ENCODE peak calls at places on chromosome 6, in six cellular contexts. One of them, this sample, is unnamed.

GRCh38 chr6:72418495-72418894 is 203.4 kb upstream of the KCNQ5 start:
- DNase-seq in activated CD8-positive, alpha-beta T cell treated with anti-CD3 and anti-CD28 coated beads for 36 hours: no peak
- DNase-seq in Peyer's patch: no peak
- DNase-seq in psoas muscle: no peak
- DNase-seq in astrocyte of the cerebellum: no peak
- DNase-seq in glutamatergic neuron: no peak
- DNase-seq in this sample: no peak

GRCh38 chr6:8082954-8083858 is 19.0 kb upstream of the BLOC1S5 start:
- DNase-seq in glutamatergic neuron: no peak
- DNase-seq in astrocyte of the cerebellum: peak; percentile 49
- DNase-seq in Peyer's patch: no peak
- DNase-seq in psoas muscle: no peak
- DNase-seq in activated CD8-positive, alpha-beta T cell treated with anti-CD3 and anti-CD28 coated beads for 36 hours: no peak
- DNase-seq in this sample: no peak

GRCh38 chr6:53943410-53943809 is 148.6 kb downstream of the LRRC1 start:
- DNase-seq in activated CD8-positive, alpha-beta T cell treated with anti-CD3 and anti-CD28 coated beads for 36 hours: no peak
- DNase-seq in Peyer's patch: no peak
- DNase-seq in glutamatergic neuron: no peak
- DNase-seq in astrocyte of the cerebellum: no peak
- DNase-seq in psoas muscle: no peak
- DNase-seq in this sample: no peak

GRCh38 chr6:167825059-167825758 is 1.5 kb upstream of the AFDN start:
- DNase-seq in astrocyte of the cerebellum: no peak
- DNase-seq in glutamatergic neuron: peak; percentile 33
- DNase-seq in activated CD8-positive, alpha-beta T cell treated with anti-CD3 and anti-CD28 coated beads for 36 hours: no peak
- DNase-seq in Peyer's patch: no peak
- DNase-seq in psoas muscle: no peak
- DNase-seq in this sample: no peak

GRCh38 chr6:40074292-40075050 is 140.2 kb upstream of the MOCS1 start:
- DNase-seq in Peyer's patch: no peak
- DNase-seq in psoas muscle: no peak
- DNase-seq in activated CD8-positive, alpha-beta T cell treated with anti-CD3 and anti-CD28 coated beads for 36 hours: no peak
- DNase-seq in astrocyte of the cerebellum: no peak
- DNase-seq in glutamatergic neuron: no peak
- DNase-seq in this sample: no peak

GRCh38 chr6:108302371-108302770 is 7.5 kb downstream of the AFG1L start:
- DNase-seq in psoas muscle: no peak
- DNase-seq in glutamatergic neuron: no peak
- DNase-seq in activated CD8-positive, alpha-beta T cell treated with anti-CD3 and anti-CD28 coated beads for 36 hours: no peak
- DNase-seq in Peyer's patch: no peak
- DNase-seq in astrocyte of the cerebellum: no peak
- DNase-seq in this sample: no peak

GRCh38 chr6:36487698-36488097 is 44.9 kb downstream of the KCTD20 start:
- DNase-seq in astrocyte of the cerebellum: peak; percentile 68
- DNase-seq in glutamatergic neuron: no peak
- DNase-seq in Peyer's patch: no peak
- DNase-seq in activated CD8-positive, alpha-beta T cell treated with anti-CD3 and anti-CD28 coated beads for 36 hours: no peak
- DNase-seq in psoas muscle: no peak
- DNase-seq in this sample: no peak

GRCh38 chr6:6803180-6803978 is 214.9 kb downstream of the LY86 start:
- DNase-seq in psoas muscle: no peak
- DNase-seq in glutamatergic neuron: no peak
- DNase-seq in Peyer's patch: peak; percentile 86
- DNase-seq in activated CD8-positive, alpha-beta T cell treated with anti-CD3 and anti-CD28 coated beads for 36 hours: peak; percentile 63
- DNase-seq in astrocyte of the cerebellum: no peak
- DNase-seq in this sample: peak; percentile 78

GRCh38 chr6:158312672-158313397 is 570 bp downstream of the TULP4 start:
- DNase-seq in psoas muscle: no peak
- DNase-seq in glutamatergic neuron: peak; percentile 24
- DNase-seq in Peyer's patch: no peak
- DNase-seq in astrocyte of the cerebellum: no peak
- DNase-seq in activated CD8-positive, alpha-beta T cell treated with anti-CD3 and anti-CD28 coated beads for 36 hours: no peak
- DNase-seq in this sample: no peak

GRCh38 chr6:79672631-79673065 is 41.5 kb downstream of the SH3BGRL2 start:
- DNase-seq in astrocyte of the cerebellum: peak; percentile 31
- DNase-seq in Peyer's patch: no peak
- DNase-seq in psoas muscle: no peak
- DNase-seq in activated CD8-positive, alpha-beta T cell treated with anti-CD3 and anti-CD28 coated beads for 36 hours: no peak
- DNase-seq in glutamatergic neuron: no peak
- DNase-seq in this sample: peak; percentile 18

GRCh38 chr6:36073587-36073986 is 46.0 kb downstream of the MAPK14 start:
- DNase-seq in astrocyte of the cerebellum: no peak
- DNase-seq in psoas muscle: no peak
- DNase-seq in glutamatergic neuron: no peak
- DNase-seq in activated CD8-positive, alpha-beta T cell treated with anti-CD3 and anti-CD28 coated beads for 36 hours: no peak
- DNase-seq in Peyer's patch: no peak
- DNase-seq in this sample: no peak

GRCh38 chr6:117951783-117952182 is 44.7 kb downstream of the SLC35F1 start:
- DNase-seq in astrocyte of the cerebellum: peak; percentile 15
- DNase-seq in psoas muscle: no peak
- DNase-seq in Peyer's patch: no peak
- DNase-seq in glutamatergic neuron: peak; percentile 22
- DNase-seq in activated CD8-positive, alpha-beta T cell treated with anti-CD3 and anti-CD28 coated beads for 36 hours: no peak
- DNase-seq in this sample: no peak

GRCh38 chr6:32086661-32087573 is 22.2 kb downstream of the TNXB start:
- DNase-seq in glutamatergic neuron: no peak
- DNase-seq in psoas muscle: peak; percentile 63
- DNase-seq in activated CD8-positive, alpha-beta T cell treated with anti-CD3 and anti-CD28 coated beads for 36 hours: peak; percentile 65
- DNase-seq in astrocyte of the cerebellum: peak; percentile 67
- DNase-seq in Peyer's patch: no peak
- DNase-seq in this sample: peak; percentile 74

GRCh38 chr6:32089082-32089828 is 19.9 kb downstream of the TNXB start:
- DNase-seq in glutamatergic neuron: no peak
- DNase-seq in psoas muscle: no peak
- DNase-seq in activated CD8-positive, alpha-beta T cell treated with anti-CD3 and anti-CD28 coated beads for 36 hours: no peak
- DNase-seq in Peyer's patch: no peak
- DNase-seq in astrocyte of the cerebellum: no peak
- DNase-seq in this sample: no peak

GRCh38 chr6:32085759-32086458 is 23.2 kb downstream of the TNXB start:
- DNase-seq in psoas muscle: peak; percentile 28
- DNase-seq in activated CD8-positive, alpha-beta T cell treated with anti-CD3 and anti-CD28 coated beads for 36 hours: no peak
- DNase-seq in Peyer's patch: no peak
- DNase-seq in glutamatergic neuron: no peak
- DNase-seq in astrocyte of the cerebellum: no peak
- DNase-seq in this sample: no peak

GRCh38 chr6:32087574-32088486 is 21.3 kb downstream of the TNXB start:
- DNase-seq in psoas muscle: peak; percentile 88
- DNase-seq in glutamatergic neuron: peak; percentile 79
- DNase-seq in activated CD8-positive, alpha-beta T cell treated with anti-CD3 and anti-CD28 coated beads for 36 hours: peak; percentile 88
- DNase-seq in Peyer's patch: peak; percentile 92
- DNase-seq in astrocyte of the cerebellum: no peak
- DNase-seq in this sample: peak; percentile 78

GRCh38 chr6:32088487-32089049 is 20.6 kb downstream of the TNXB start:
- DNase-seq in Peyer's patch: no peak
- DNase-seq in activated CD8-positive, alpha-beta T cell treated with anti-CD3 and anti-CD28 coated beads for 36 hours: no peak
- DNase-seq in astrocyte of the cerebellum: no peak
- DNase-seq in psoas muscle: no peak
- DNase-seq in glutamatergic neuron: no peak
- DNase-seq in this sample: no peak
- TF ChIP-seq CTCF in Peyer's patch: no peak
- TF ChIP-seq CTCF in activated CD8-positive, alpha-beta T cell treated with anti-CD3 and anti-CD28 coated beads for 36 hours: no peak
- TF ChIP-seq CTCF in astrocyte of the cerebellum: no peak
- TF ChIP-seq CTCF in psoas muscle: no peak
- TF ChIP-seq CTCF in glutamatergic neuron: no peak
- TF ChIP-seq CTCF in this sample: no peak

GRCh38 chr6:89597988-89598387 is 40.6 kb downstream of the LYRM2 start:
- DNase-seq in astrocyte of the cerebellum: peak; percentile 22
- DNase-seq in glutamatergic neuron: no peak
- DNase-seq in activated CD8-positive, alpha-beta T cell treated with anti-CD3 and anti-CD28 coated beads for 36 hours: no peak
- DNase-seq in Peyer's patch: no peak
- DNase-seq in psoas muscle: no peak
- DNase-seq in this sample: no peak
- TF ChIP-seq CTCF in astrocyte of the cerebellum: no peak
- TF ChIP-seq CTCF in glutamatergic neuron: no peak
- TF ChIP-seq CTCF in activated CD8-positive, alpha-beta T cell treated with anti-CD3 and anti-CD28 coated beads for 36 hours: no peak
- TF ChIP-seq CTCF in Peyer's patch: peak; percentile 9
- TF ChIP-seq CTCF in psoas muscle: no peak
- TF ChIP-seq CTCF in this sample: peak; percentile 20

DNA sequence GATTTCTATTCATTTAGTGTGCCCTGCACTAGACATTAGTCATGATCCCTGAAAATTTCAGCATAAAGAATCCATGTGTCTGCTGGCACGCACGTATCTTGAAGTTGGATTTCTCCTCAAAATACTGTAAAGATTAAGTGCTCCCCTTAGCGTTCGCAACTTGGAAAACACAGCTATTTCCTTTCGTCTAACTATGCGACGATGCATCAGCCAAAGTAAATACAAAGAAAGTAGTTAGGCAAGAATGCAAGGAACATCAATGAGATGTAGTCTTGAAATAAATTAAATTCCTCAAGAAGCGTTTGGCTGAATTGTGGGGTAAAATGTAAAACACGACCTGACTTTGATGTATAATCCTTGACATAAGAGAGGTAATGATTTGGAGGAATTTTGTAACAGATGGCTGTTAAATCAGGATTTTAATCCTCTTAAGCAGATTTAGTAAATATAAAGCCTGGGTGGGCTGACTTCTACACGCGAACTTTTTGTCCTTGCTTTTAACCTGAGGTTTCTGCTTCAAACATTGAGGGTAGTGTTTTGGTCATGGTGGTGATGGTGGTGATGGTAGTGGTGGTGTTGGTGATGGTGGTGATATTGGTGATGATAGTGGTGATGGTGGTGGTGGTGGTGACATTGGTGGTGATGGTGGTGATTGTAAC is 88.2 kb downstream of the FOXF2 start:
- DNase-seq in psoas muscle: no peak
- DNase-seq in glutamatergic neuron: no peak
- DNase-seq in astrocyte of the cerebellum: peak; percentile 38
- DNase-seq in Peyer's patch: no peak
- DNase-seq in activated CD8-positive, alpha-beta T cell treated with anti-CD3 and anti-CD28 coated beads for 36 hours: no peak
- DNase-seq in this sample: no peak
- TF ChIP-seq CTCF in psoas muscle: no peak
- TF ChIP-seq CTCF in glutamatergic neuron: no peak
- TF ChIP-seq CTCF in astrocyte of the cerebellum: no peak
- TF ChIP-seq CTCF in Peyer's patch: no peak
- TF ChIP-seq CTCF in activated CD8-positive, alpha-beta T cell treated with anti-CD3 and anti-CD28 coated beads for 36 hours: no peak
- TF ChIP-seq CTCF in this sample: no peak

GRCh38 chr6:88165877-88166492 is at the start of gene CNR1:
- DNase-seq in astrocyte of the cerebellum: no peak
- DNase-seq in glutamatergic neuron: peak; percentile 83
- DNase-seq in activated CD8-positive, alpha-beta T cell treated with anti-CD3 and anti-CD28 coated beads for 36 hours: peak; percentile 11
- DNase-seq in psoas muscle: peak; percentile 70
- DNase-seq in Peyer's patch: peak; percentile 78
- DNase-seq in this sample: no peak
- TF ChIP-seq CTCF in astrocyte of the cerebellum: no peak
- TF ChIP-seq CTCF in glutamatergic neuron: no peak
- TF ChIP-seq CTCF in activated CD8-positive, alpha-beta T cell treated with anti-CD3 and anti-CD28 coated beads for 36 hours: no peak
- TF ChIP-seq CTCF in psoas muscle: no peak
- TF ChIP-seq CTCF in Peyer's patch: no peak
- TF ChIP-seq CTCF in this sample: peak; percentile 39